ENCODE peak calls at places on chromosomes 5 and 9, in five cellular contexts. O is endothelial cell; E is kidney; C is stomach; F is CD8-positive, alpha-beta T cell. P is an unnamed sample.

GRCh38 chr5:2317540-2317939 is 433.9 kb downstream of the IRX2 start:
- DNase-seq in O (no peak), E (no peak), C (no peak), F (no peak), P (no peak)

GRCh38 chr9:114386886-114387677 is 700 bp downstream of the AKNA start:
- DNase-seq in O (no peak), E (peak; percentile 84), C (peak; percentile 49), F (peak; percentile 64), P (no peak)

GRCh38 chr5:54795284-54795683 is 190.1 kb downstream of the ESM1 start:
- DNase-seq in O (no peak), E (no peak), C (no peak), F (no peak), P (no peak)

GRCh38 chr9:133572821-133573361 is 36.3 kb downstream of the FAM163B start:
- DNase-seq in O (no peak), E (no peak), C (peak; percentile 77), F (no peak), P (no peak)

GRCh38 chr9:128917151-128917849 is 3.5 kb upstream of the PHYHD1 start:
- DNase-seq in O (no peak), E (peak; percentile 85), C (peak; percentile 88), F (no peak), P (peak; percentile 49)

GRCh38 chr5:113450366-113451328 is 15.9 kb upstream of the TSSK1B start:
- DNase-seq in O (no peak), E (no peak), C (no peak), F (no peak), P (no peak)

GRCh38 chr5:105702323-105702722 is 1968.4 kb downstream of the EFNA5 start:
- DNase-seq in O (no peak), E (no peak), C (no peak), F (no peak), P (no peak)

GRCh38 chr5:172524573-172525021 is 70.3 kb upstream of the SH3PXD2B start:
- DNase-seq in O (no peak), E (no peak), C (no peak), F (peak; percentile 31), P (no peak)

GRCh38 chr9:92550765-92551164 is 15.0 kb upstream of the ECM2 start:
- DNase-seq in O (no peak), E (peak; percentile 12), C (no peak), F (no peak), P (no peak)

GRCh38 chr5:111511174-111512025 is 935 bp downstream of the STARD4 start:
- DNase-seq in O (no peak), E (no peak), C (no peak), F (no peak), P (no peak)

GRCh38 chr5:67880876-67881275 is 334.7 kb upstream of the PIK3R1 start:
- DNase-seq in O (no peak), E (no peak), C (no peak), F (no peak), P (no peak)

GRCh38 chr5:129097498-129098296 is 3.1 kb downstream of the ISOC1 start:
- DNase-seq in O (no peak), E (no peak), C (no peak), F (no peak), P (no peak)

GRCh38 chr9:17721954-17722353 is 143.1 kb downstream of the SH3GL2 start:
- DNase-seq in O (no peak), E (no peak), C (no peak), F (no peak), P (no peak)

GRCh38 chr5:116404792-116405191 is 169.8 kb downstream of the SEMA6A start:
- DNase-seq in O (no peak), E (no peak), C (no peak), F (no peak), P (no peak)

GRCh38 chr5:98906756-98907355 is 22.0 kb downstream of the CHD1 start:
- DNase-seq in O (no peak), E (no peak), C (no peak), F (no peak), P (no peak)

GRCh38 chr5:88459971-88460370 is 191.3 kb upstream of the TMEM161B start:
- DNase-seq in O (no peak), E (no peak), C (no peak), F (no peak), P (no peak)

GRCh38 chr9:119556129-119556875 is 187.1 kb upstream of the BRINP1 start:
- DNase-seq in O (peak; percentile 91), E (peak; percentile 92), C (peak; percentile 74), F (no peak), P (peak; percentile 30)

GRCh38 chr9:128231638-128232568 is 28.7 kb downstream of the DNM1 start:
- DNase-seq in O (no peak), E (no peak), C (no peak), F (no peak), P (no peak)

GRCh38 chr9:121670447-121670846 is 19.0 kb downstream of the DAB2IP start:
- DNase-seq in O (no peak), E (peak; percentile 68), C (no peak), F (no peak), P (peak; percentile 38)

GRCh38 chr5:169270827-169271226 is 30.1 kb downstream of the SLIT3 start:
- DNase-seq in O (no peak), E (no peak), C (no peak), F (no peak), P (no peak)

GRCh38 chr9:87685431-87685830 is 40.5 kb upstream of the CTSL start:
- DNase-seq in O (no peak), E (no peak), C (no peak), F (no peak), P (no peak)

GRCh38 chr5:141608046-141608445 is 10.8 kb downstream of the DIAPH1 start:
- DNase-seq in O (no peak), E (no peak), C (no peak), F (no peak), P (no peak)

GRCh38 chr5:88734983-88735382 is 148.0 kb downstream of the MEF2C start:
- DNase-seq in O (no peak), E (no peak), C (no peak), F (no peak), P (no peak)

GRCh38 chr9:134353539-134353938 is 27.3 kb downstream of the RXRA start:
- DNase-seq in O (no peak), E (no peak), C (no peak), F (no peak), P (no peak)

GRCh38 chr5:163880307-163880706 is 374.9 kb downstream of the MAT2B start:
- DNase-seq in O (no peak), E (no peak), C (no peak), F (no peak), P (no peak)

GRCh38 chr5:180831139-180832080 is 28.8 kb upstream of the MGAT1 start:
- DNase-seq in O (peak; percentile 65), E (peak; percentile 96), C (peak; percentile 89), F (peak; percentile 88), P (no peak)

GRCh38 chr5:137741718-137742117 is 5.8 kb upstream of the KLHL3 start:
- DNase-seq in O (no peak), E (no peak), C (no peak), F (no peak), P (no peak)

GRCh38 chr9:1604942-1605560 is 410.1 kb upstream of the SMARCA2 start:
- DNase-seq in O (peak; percentile 10), E (no peak), C (no peak), F (no peak), P (no peak)
- TF ChIP-seq CTCF in O (peak; percentile 60), E (peak; percentile 32), C (peak; percentile 28), F (no peak), P (peak; percentile 27)

GRCh38 chr5:158676642-158677489 is 422.9 kb downstream of the EBF1 start:
- DNase-seq in O (peak; percentile 19), E (no peak), C (no peak), F (no peak), P (no peak)
- TF ChIP-seq CTCF in O (peak; percentile 24), E (no peak), C (no peak), F (no peak), P (no peak)

GRCh38 chr5:150397749-150398431 is 14.8 kb downstream of the CD74 start:
- DNase-seq in O (no peak), E (no peak), C (no peak), F (no peak), P (no peak)
- TF ChIP-seq CTCF in O (peak; percentile 16), E (no peak), C (no peak), F (no peak), P (no peak)

GRCh38 chr5:78649816-78650561 is 1.4 kb upstream of the LHFPL2 start:
- DNase-seq in O (no peak), E (no peak), C (no peak), F (no peak), P (no peak)

GRCh38 chr5:78649220-78649700 is 688 bp upstream of the LHFPL2 start:
- DNase-seq in O (no peak), E (no peak), C (no peak), F (no peak), P (no peak)

GRCh38 chr5:78647411-78647818 is 1.2 kb downstream of the LHFPL2 start:
- DNase-seq in O (peak; percentile 13), E (no peak), C (no peak), F (no peak), P (no peak)

GRCh38 chr5:78647838-78648358 is 674 bp downstream of the LHFPL2 start:
- DNase-seq in O (peak; percentile 59), E (peak; percentile 85), C (peak; percentile 60), F (no peak), P (no peak)

GRCh38 chr5:78648359-78649219 is at the start of gene LHFPL2:
- DNase-seq in O (peak; percentile 71), E (peak; percentile 91), C (peak; percentile 77), F (peak; percentile 50), P (no peak)
- TF ChIP-seq CTCF in O (no peak), E (no peak), C (no peak), F (no peak), P (no peak)

P was measured in AG09319.